ENCODE peak calls at places on chromosome 1, in five cellular contexts. O is right atrium auricular region, S is cardiac muscle cell, E is right cardiac atrium, N is IMR-90. G is an unnamed sample.
A peak's percentile ranks its signal among the peaks of the same experiment; 100 is the strongest.

GRCh38 chr1:61175976-61176375 is 93.6 kb downstream of the NFIA start:
- DNase-seq in S (no peak), O (no peak), N (no peak), E (no peak), G (no peak)

GRCh38 chr1:53580739-53581475 is 121.7 kb downstream of the DMRTB1 start:
- DNase-seq in E (no peak), N (no peak), S (no peak), O (no peak), G (no peak)

GRCh38 chr1:201020040-201020591 is 3.4 kb downstream of the KIF21B start:
- DNase-seq in O (no peak), N (no peak), S (no peak), E (no peak), G (no peak)

GRCh38 chr1:225428066-225428878 is 434 bp upstream of the LBR start:
- DNase-seq in E (peak; percentile 97), N (peak; percentile 85), S (peak; percentile 93), O (peak; percentile 92), G (peak; percentile 95)

GRCh38 chr1:61910035-61910434 is 167.8 kb downstream of the PATJ start:
- DNase-seq in O (no peak), E (no peak), N (no peak), S (no peak), G (no peak)

GRCh38 chr1:37243368-37244082 is 209.2 kb upstream of the GRIK3 start:
- DNase-seq in O (no peak), S (no peak), N (no peak), E (no peak), G (no peak)

GRCh38 chr1:82950606-82951200 is 1048.2 kb downstream of the TTLL7 start:
- DNase-seq in S (no peak), E (no peak), N (no peak), O (no peak), G (no peak)

GRCh38 chr1:13830616-13831280 is 130.8 kb downstream of the PRDM2 start:
- DNase-seq in E (peak; percentile 90), N (peak; percentile 7), S (peak; percentile 77), O (peak; percentile 67), G (no peak)

GRCh38 chr1:183273300-183273699 is 87.2 kb downstream of the LAMC2 start:
- DNase-seq in S (no peak), N (no peak), E (no peak), O (no peak), G (no peak)

GRCh38 chr1:54499097-54500029 is 48.7 kb upstream of the ACOT11 start:
- DNase-seq in S (peak; percentile 76), E (peak; percentile 67), O (no peak), N (peak; percentile 36), G (no peak)

GRCh38 chr1:247373721-247374141 is 42.1 kb upstream of the ZNF496 start:
- DNase-seq in S (peak; percentile 50), O (peak; percentile 68), E (peak; percentile 81), N (peak; percentile 32), G (peak; percentile 48)

GRCh38 chr1:1207254-1207902 is 986 bp upstream of the TNFRSF18 start:
- DNase-seq in N (no peak), S (no peak), E (peak; percentile 20), O (no peak), G (no peak)

DNA sequence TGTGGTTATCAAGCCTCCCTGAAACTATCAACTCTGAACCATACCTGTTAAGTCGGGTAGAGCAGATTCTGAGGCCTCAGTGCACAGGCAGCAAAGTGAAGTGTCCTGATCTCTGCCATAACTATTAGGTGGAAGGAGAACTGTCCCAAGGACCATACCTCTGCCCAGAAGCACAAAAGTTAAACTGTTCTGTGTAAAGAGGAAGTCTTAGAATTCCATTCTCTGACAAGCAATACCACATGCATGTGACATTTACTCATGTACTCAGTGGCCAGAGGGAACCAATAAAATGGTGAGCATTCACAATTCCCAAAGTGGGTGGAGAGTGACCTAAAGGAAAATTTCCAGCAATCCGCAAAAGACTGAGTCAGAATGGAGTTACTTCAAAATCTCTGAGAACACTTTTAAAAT is 61.0 kb downstream of the TOR3A start:
- DNase-seq in N (peak; percentile 99), E (no peak), S (no peak), O (no peak), G (no peak)
- H3K27ac ChIP-seq in N (peak overlapping the region; percentile 88), E (peak overlapping the region; percentile 18), S (no peak overlapping the region), O (peak overlapping the region; percentile 49), G (peak overlapping the region; percentile 53)

DNA sequence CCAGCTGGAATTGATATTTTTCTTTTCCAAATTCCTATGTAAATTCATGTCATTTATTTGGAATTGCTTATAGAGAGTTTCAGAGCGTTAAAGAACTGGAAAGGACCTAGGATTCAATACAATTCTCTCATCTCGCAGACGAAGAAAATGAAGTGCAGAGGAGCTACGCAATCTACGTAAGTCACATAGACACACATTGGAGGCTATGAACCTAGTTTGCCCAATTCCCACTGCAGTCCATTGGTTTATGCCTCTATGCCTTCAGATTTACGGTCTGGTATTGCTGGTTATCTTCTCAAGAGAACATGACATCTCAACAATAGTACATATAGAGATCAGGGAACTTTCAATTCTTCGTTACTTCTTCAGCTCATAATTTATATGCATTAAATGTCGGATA is 971 bp upstream of the RNF2 start:
- DNase-seq in S (no peak), N (no peak), E (no peak), O (no peak), G (no peak)
- H3K4me1 ChIP-seq in S (peaks cover 12% of the 10 kb centered on the region), N (peaks cover 3% of the 10 kb centered on the region), E (no peaks in the 10 kb centered on the region), O (no peaks in the 10 kb centered on the region), G (peaks cover 8% of the 10 kb centered on the region)

DNA sequence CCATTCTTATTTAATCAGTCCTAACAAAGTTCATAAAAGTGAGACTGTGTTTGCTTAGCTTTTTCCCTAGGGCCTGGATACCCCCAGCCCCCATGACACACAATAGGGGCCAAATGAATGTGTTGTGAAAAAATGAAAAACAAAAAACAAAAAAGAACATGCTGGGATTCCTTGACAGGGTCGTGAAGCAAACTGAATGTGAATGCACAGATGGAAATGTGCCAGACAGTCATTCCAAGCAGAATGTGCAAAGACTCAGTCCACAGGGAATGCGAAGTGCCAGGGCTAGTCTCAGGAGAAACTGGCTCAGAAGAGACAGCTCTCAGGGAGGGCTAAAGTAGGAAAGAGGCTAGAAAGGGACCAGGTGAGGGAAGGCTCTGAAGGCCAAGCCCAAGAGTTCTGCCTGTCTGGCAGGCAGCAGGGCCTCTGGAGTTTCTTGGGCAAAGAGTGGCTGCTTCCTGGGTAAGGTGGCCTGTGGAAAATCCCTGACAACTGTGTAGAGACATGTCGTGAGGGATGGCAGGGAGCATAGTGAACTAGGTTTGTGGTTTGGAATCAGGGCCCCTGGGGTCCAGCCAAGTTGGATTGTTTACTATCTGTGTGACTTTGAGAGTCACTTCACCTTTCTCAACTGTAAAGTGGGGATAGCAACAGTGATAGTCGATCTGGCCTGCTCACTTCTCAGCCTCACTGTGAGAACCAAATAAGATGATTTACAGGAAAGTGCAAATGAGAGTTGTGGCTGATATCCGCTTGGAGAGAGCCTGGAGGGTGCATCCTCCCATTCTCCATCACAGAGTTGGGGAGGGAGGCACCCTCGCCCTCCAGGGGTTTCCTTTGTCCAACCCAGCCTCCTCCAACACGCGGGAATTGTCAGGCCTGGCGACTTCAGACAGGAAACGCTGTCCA is 1.2 kb upstream of the ADAM15 start:
- DNase-seq in O (no peak), N (peak; percentile 69), E (no peak), S (no peak), G (no peak)
- H3K27ac ChIP-seq in O (peak overlapping the region; percentile 91), N (no peak overlapping the region), E (peak overlapping the region; percentile 49), S (peak overlapping the region; percentile 10), G (peak overlapping the region; percentile 95)

DNA sequence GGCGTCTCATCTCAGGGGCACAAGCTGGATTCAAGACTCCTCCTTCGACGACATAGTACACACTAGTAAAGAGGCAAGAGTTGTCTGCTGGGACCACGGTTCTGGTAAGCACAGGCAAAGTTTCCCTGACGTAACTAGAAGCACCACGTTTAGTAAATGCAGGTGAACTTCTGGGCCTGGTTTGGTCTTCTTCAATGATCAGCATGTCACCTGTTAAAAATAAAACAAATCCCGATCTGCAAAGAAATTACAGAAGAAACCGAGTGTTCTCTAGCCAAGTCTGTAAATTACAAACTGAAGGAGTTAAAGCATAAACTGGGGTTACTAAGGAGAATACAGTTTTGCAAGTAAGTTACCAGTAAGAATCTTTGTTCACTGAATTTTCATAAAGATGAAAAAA is 1.5 kb downstream of the YOD1 start:
- DNase-seq in N (no peak), S (no peak), E (no peak), O (no peak), G (no peak)
- H3K4me1 ChIP-seq in N (peaks cover 4% of the 10 kb centered on the region), S (peaks cover 23% of the 10 kb centered on the region), E (no peaks in the 10 kb centered on the region), O (no peaks in the 10 kb centered on the region), G (peaks cover 78% of the 10 kb centered on the region)

GRCh38 chr1:244732846-244733450 is 80.0 kb downstream of the DESI2 start:
- DNase-seq in N (no peak), S (no peak), E (no peak), O (no peak), G (no peak)

GRCh38 chr1:244735404-244735803 is 82.5 kb downstream of the DESI2 start:
- DNase-seq in E (no peak), O (no peak), N (peak; percentile 20), S (no peak), G (no peak)

GRCh38 chr1:244730934-244731434 is 78.1 kb downstream of the DESI2 start:
- DNase-seq in O (no peak), S (no peak), N (no peak), E (no peak), G (no peak)

GRCh38 chr1:244731651-244732050 is 78.7 kb downstream of the DESI2 start:
- DNase-seq in S (no peak), N (no peak), E (no peak), O (no peak), G (no peak)

DNA sequence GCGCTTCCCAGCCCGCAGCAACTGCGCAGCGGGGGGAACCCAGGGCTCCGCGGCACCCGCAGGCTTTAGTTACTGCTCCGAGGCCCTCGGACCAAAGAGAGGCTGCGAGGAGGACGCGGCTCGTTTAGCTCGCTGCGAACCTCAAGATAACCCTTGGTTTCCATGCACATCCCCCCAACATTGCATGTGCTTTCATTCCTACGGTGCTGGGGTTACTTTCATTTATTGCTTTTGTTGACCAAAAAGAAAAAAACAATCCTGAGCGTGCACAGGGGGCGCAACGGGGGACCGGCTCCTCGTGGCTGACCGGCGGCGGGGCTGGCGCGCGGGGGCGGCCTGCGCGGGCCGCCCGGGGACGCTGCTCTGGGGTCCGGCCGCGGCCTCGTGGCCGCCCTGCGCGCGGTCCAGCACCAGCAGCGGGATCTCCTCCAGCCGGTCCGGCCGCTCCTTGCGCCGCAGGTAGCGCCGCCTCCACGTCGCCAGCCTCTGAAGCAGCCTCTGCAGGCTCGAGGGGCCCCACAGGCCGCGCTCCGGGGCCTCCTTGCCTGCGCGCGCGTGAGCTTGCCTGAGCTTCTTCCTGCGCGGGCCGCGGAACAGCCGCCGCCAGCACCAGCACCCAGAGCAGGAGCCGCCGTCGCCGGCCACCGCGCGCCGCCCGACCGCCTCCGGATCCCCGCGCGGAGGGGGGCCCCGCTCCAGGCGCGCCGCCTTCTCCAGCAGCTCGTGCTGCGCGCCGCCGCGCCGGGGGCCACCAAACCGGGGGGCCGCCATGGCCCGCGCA is 77.4 kb downstream of the DESI2 start:
- DNase-seq in E (peak; percentile 64), O (no peak), N (peak; percentile 49), S (peak; percentile 45), G (peak; percentile 64)
- H3K27ac ChIP-seq in E (no peak overlapping the region), O (no peak overlapping the region), N (peak overlapping the region; percentile 24), S (no peak overlapping the region), G (peak overlapping the region; percentile 81)

GRCh38 chr1:66371233-66372005 is 162.5 kb upstream of the SGIP1 start:
- DNase-seq in N (peak; percentile 85), O (no peak), E (no peak), S (no peak), G (no peak)

GRCh38 chr1:66372522-66373071 is 161.4 kb upstream of the SGIP1 start:
- DNase-seq in S (no peak), O (no peak), N (no peak), E (no peak), G (no peak)

GRCh38 chr1:66374148-66374547 is 159.8 kb upstream of the SGIP1 start:
- DNase-seq in N (no peak), E (no peak), S (no peak), O (no peak), G (no peak)

GRCh38 chr1:66374561-66375111 is 159.3 kb upstream of the SGIP1 start:
- DNase-seq in E (no peak), O (no peak), S (no peak), N (peak; percentile 95), G (no peak)

GRCh38 chr1:66373072-66373685 is 160.8 kb upstream of the SGIP1 start:
- DNase-seq in O (no peak), E (no peak), S (no peak), N (no peak), G (no peak)
- H3K4me1 ChIP-seq in O (no peaks in the 10 kb centered on the region), E (peaks cover 13% of the 10 kb centered on the region), S (no peaks in the 10 kb centered on the region), N (peaks cover 22% of the 10 kb centered on the region), G (peaks cover 47% of the 10 kb centered on the region)

G was measured in stomach.